ENCODE peak calls at places on chromosomes 1 and 21, in five cellular contexts. One of them, this sample, is unnamed. For H3K27me3 and H3K4me1, the result is how much of the 10 kb centered on the place peaks cover.

GRCh38 chr1:109298666-109299086 is 8.1 kb downstream of the MYBPHL start:
- DNase-seq in IMR-90: peak
- DNase-seq in K562: peak
- DNase-seq in neural progenitor cell: no peak
- DNase-seq in fibroblast of lung: peak
- DNase-seq in this sample: peak

GRCh38 chr1:204130178-204130577 is 21.7 kb downstream of the ETNK2 start:
- DNase-seq in IMR-90: no peak
- DNase-seq in K562: no peak
- DNase-seq in neural progenitor cell: no peak
- DNase-seq in fibroblast of lung: no peak
- DNase-seq in this sample: no peak

GRCh38 chr1:185291647-185292046 is 25.4 kb downstream of the IVNS1ABP start:
- DNase-seq in IMR-90: no peak
- DNase-seq in K562: no peak
- DNase-seq in neural progenitor cell: no peak
- DNase-seq in fibroblast of lung: no peak
- DNase-seq in this sample: no peak

GRCh38 chr1:67535474-67535873 is 105.3 kb upstream of the SERBP1 start:
- DNase-seq in IMR-90: peak
- DNase-seq in K562: peak
- DNase-seq in neural progenitor cell: peak
- DNase-seq in fibroblast of lung: peak
- DNase-seq in this sample: peak

GRCh38 chr1:83692524-83693336 is 306.2 kb downstream of the TTLL7 start:
- DNase-seq in IMR-90: peak
- DNase-seq in K562: no peak
- DNase-seq in neural progenitor cell: peak
- DNase-seq in fibroblast of lung: peak
- DNase-seq in this sample: peak

GRCh38 chr1:200053639-200054038 is 26.1 kb downstream of the NR5A2 start:
- DNase-seq in IMR-90: peak
- DNase-seq in K562: no peak
- DNase-seq in neural progenitor cell: no peak
- DNase-seq in fibroblast of lung: peak
- DNase-seq in this sample: no peak

GRCh38 chr1:100879422-100879821 is 15.2 kb downstream of the EXTL2 start:
- DNase-seq in IMR-90: no peak
- DNase-seq in K562: no peak
- DNase-seq in neural progenitor cell: no peak
- DNase-seq in fibroblast of lung: no peak
- DNase-seq in this sample: no peak

GRCh38 chr1:101282314-101283087 is 45.7 kb downstream of the S1PR1 start:
- DNase-seq in IMR-90: peak
- DNase-seq in K562: no peak
- DNase-seq in neural progenitor cell: peak
- DNase-seq in fibroblast of lung: peak
- DNase-seq in this sample: peak

GRCh38 chr1:236173174-236173767 is 30.9 kb downstream of the GPR137B start:
- DNase-seq in IMR-90: no peak
- DNase-seq in K562: no peak
- DNase-seq in neural progenitor cell: peak
- DNase-seq in fibroblast of lung: no peak
- DNase-seq in this sample: no peak

GRCh38 chr1:78044796-78045599 is 768 bp upstream of the GIPC2 start:
- DNase-seq in IMR-90: no peak
- DNase-seq in K562: no peak
- DNase-seq in neural progenitor cell: no peak
- DNase-seq in fibroblast of lung: no peak
- DNase-seq in this sample: no peak

GRCh38 chr1:226993676-226994356 is 53.7 kb downstream of the COQ8A start:
- DNase-seq in IMR-90: no peak
- DNase-seq in K562: no peak
- DNase-seq in neural progenitor cell: peak
- DNase-seq in fibroblast of lung: no peak
- DNase-seq in this sample: no peak

GRCh38 chr1:87805661-87806376 is 477.1 kb downstream of the LMO4 start:
- DNase-seq in IMR-90: peak
- DNase-seq in K562: no peak
- DNase-seq in neural progenitor cell: no peak
- DNase-seq in fibroblast of lung: peak
- DNase-seq in this sample: peak

GRCh38 chr1:50038235-50038809 is 14.6 kb upstream of the AGBL4 start:
- DNase-seq in IMR-90: no peak
- DNase-seq in K562: no peak
- DNase-seq in neural progenitor cell: no peak
- DNase-seq in fibroblast of lung: no peak
- DNase-seq in this sample: no peak

GRCh38 chr1:63861055-63861691 is 87.4 kb downstream of the ROR1 start:
- DNase-seq in IMR-90: no peak
- DNase-seq in K562: no peak
- DNase-seq in neural progenitor cell: no peak
- DNase-seq in fibroblast of lung: no peak
- DNase-seq in this sample: no peak

GRCh38 chr1:39322431-39322830 is 117.9 kb downstream of the MACF1 start:
- DNase-seq in IMR-90: no peak
- DNase-seq in K562: no peak
- DNase-seq in neural progenitor cell: no peak
- DNase-seq in fibroblast of lung: no peak
- DNase-seq in this sample: no peak

GRCh38 chr1:161531986-161532875 is 7.9 kb downstream of the HSPA6 start:
- DNase-seq in IMR-90: peak
- DNase-seq in K562: peak
- DNase-seq in neural progenitor cell: peak
- DNase-seq in fibroblast of lung: no peak
- DNase-seq in this sample: peak

GRCh38 chr21:46180778-46181391 is 3.4 kb downstream of the SPATC1L start:
- DNase-seq in IMR-90: no peak
- DNase-seq in K562: no peak
- DNase-seq in neural progenitor cell: no peak
- DNase-seq in fibroblast of lung: no peak
- DNase-seq in this sample: no peak

GRCh38 chr1:56074357-56074717 is 505.0 kb downstream of the PLPP3 start:
- DNase-seq in IMR-90: no peak
- DNase-seq in K562: no peak
- DNase-seq in neural progenitor cell: no peak
- DNase-seq in fibroblast of lung: no peak
- DNase-seq in this sample: no peak

GRCh38 chr1:206896261-206896660 is 982 bp upstream of the IL24 start:
- DNase-seq in IMR-90: no peak
- DNase-seq in K562: no peak
- DNase-seq in neural progenitor cell: no peak
- DNase-seq in fibroblast of lung: no peak
- DNase-seq in this sample: no peak

GRCh38 chr1:20184997-20185833 is 681 bp upstream of the UBXN10 start:
- DNase-seq in IMR-90: no peak
- DNase-seq in K562: peak
- DNase-seq in neural progenitor cell: no peak
- DNase-seq in fibroblast of lung: no peak
- DNase-seq in this sample: no peak

GRCh38 chr1:219324629-219325367 is 151.1 kb downstream of the LYPLAL1 start:
- DNase-seq in IMR-90: peak
- DNase-seq in K562: no peak
- DNase-seq in neural progenitor cell: no peak
- DNase-seq in fibroblast of lung: peak
- DNase-seq in this sample: peak

GRCh38 chr1:10117865-10118264 is 85.1 kb downstream of the UBE4B start:
- DNase-seq in IMR-90: peak
- DNase-seq in K562: no peak
- DNase-seq in neural progenitor cell: no peak
- DNase-seq in fibroblast of lung: peak
- DNase-seq in this sample: no peak

GRCh38 chr1:173473599-173474011 is 3.5 kb upstream of the PRDX6 start:
- DNase-seq in IMR-90: peak
- DNase-seq in K562: no peak
- DNase-seq in neural progenitor cell: no peak
- DNase-seq in fibroblast of lung: peak
- DNase-seq in this sample: peak
- H3K9ac ChIP-seq in IMR-90: peak
- H3K9ac ChIP-seq in K562: no peak
- H3K9ac ChIP-seq in neural progenitor cell: no peak
- H3K9ac ChIP-seq in fibroblast of lung: no peak
- H3K9ac ChIP-seq in this sample: peak

DNA sequence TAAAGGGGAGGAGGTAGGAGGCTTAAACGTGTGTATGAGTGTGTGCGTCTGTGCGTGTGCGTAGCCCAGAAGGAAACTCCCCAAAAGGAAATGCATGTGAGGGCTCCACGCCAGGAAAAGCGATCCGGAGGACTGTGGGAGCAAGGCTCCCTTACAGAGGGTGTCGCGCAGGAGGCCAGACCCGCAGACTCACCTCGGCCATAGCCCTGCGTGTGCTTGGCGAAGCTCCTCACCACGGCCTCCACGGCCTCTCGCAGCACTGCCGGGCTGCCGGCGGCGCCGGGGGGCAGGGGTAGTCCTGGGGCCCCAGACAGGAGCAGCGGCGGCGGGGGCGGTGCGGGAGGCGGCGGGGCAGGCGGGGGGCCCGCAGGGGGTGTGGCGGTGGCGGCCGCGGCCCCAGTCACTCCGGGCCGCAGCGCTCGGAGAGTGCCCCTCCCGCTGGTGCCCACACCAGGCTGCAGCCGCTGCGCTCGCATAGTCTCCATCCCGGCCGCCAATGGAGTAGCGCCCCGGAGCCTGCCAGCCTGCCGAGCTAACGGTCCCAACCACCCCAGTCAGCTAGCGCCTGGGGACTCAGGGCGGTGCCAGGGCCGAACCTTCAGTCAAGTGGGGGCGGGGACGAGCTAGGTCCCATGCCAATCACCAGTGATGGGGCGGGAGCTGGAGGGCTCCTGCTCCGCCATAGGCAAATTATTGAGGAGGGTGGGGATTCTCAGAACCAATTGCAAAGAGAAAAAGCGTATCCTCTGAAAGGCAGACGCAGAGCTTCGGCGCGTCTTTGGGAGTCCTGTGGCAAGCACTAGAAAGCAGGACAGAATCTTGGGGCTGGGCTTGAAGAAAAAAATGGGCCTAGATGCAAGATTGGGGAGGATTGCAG is at the start of gene LIX1L:
- DNase-seq in IMR-90: peak
- DNase-seq in K562: peak
- DNase-seq in neural progenitor cell: peak
- DNase-seq in fibroblast of lung: peak
- DNase-seq in this sample: peak
- H3K27me3 ChIP-seq in IMR-90: under half
- H3K27me3 ChIP-seq in K562: under half
- H3K27me3 ChIP-seq in neural progenitor cell: half or more
- H3K27me3 ChIP-seq in fibroblast of lung: under half
- H3K27me3 ChIP-seq in this sample: under half

GRCh38 chr1:106515375-106515774 is 541.1 kb upstream of the PRMT6 start:
- DNase-seq in IMR-90: no peak
- DNase-seq in K562: no peak
- DNase-seq in neural progenitor cell: no peak
- DNase-seq in fibroblast of lung: no peak
- DNase-seq in this sample: no peak
- H3K4me1 ChIP-seq in IMR-90: under half
- H3K4me1 ChIP-seq in K562: under half
- H3K4me1 ChIP-seq in neural progenitor cell: under half
- H3K4me1 ChIP-seq in fibroblast of lung: under half
- H3K4me1 ChIP-seq in this sample: under half

DNA sequence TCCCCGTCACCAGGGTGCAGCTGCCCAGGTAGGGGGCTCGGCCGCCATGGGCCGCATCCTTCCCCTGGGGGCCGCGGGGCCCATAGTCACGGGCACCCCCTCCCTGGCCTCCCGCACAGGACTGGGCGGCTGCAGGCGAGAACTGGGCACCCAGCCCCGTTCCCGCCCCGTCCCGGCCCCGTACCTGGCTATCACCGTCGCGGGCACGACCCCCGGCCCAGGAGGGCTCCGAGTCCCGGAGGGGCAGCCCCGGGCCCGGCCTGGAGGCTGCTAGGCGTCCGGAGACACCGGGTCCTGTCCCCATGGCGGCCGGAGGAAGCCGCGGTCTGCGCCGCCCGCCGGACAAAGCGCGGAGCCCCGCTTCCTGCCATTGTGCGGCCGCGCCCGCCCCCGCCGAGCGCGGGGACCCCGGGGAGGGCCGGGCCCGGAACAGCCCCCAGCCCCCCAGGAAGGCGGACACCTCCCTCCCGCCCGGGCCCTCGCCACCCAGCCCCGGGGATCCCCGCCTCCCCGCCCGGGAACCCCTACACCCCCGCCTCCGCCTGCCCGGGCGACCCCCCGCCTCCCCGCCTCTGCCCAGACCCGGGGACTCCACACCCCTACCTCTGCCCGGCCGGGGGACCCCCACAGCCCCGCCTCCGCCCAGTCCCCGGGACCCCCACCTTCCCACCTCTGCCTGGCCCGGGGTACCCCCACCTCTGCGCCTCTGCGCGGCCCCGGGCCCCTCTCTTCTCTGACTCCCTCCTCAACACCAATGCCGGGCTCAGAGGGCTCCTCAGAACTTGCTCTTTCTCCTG is 6.1 kb downstream of the PLEKHG5 start:
- DNase-seq in IMR-90: no peak
- DNase-seq in K562: peak
- DNase-seq in neural progenitor cell: peak
- DNase-seq in fibroblast of lung: no peak
- DNase-seq in this sample: peak
- H3K9ac ChIP-seq in IMR-90: peak
- H3K9ac ChIP-seq in K562: no peak
- H3K9ac ChIP-seq in neural progenitor cell: peak
- H3K9ac ChIP-seq in fibroblast of lung: no peak
- H3K9ac ChIP-seq in this sample: no peak

GRCh38 chr21:37603129-37603528 is 236.6 kb downstream of the DYRK1A start:
- DNase-seq in IMR-90: no peak
- DNase-seq in K562: no peak
- DNase-seq in neural progenitor cell: no peak
- DNase-seq in fibroblast of lung: no peak
- DNase-seq in this sample: no peak

GRCh38 chr21:37606549-37606948 is 240.0 kb downstream of the DYRK1A start:
- DNase-seq in IMR-90: no peak
- DNase-seq in K562: no peak
- DNase-seq in neural progenitor cell: no peak
- DNase-seq in fibroblast of lung: no peak
- DNase-seq in this sample: no peak

GRCh38 chr21:37601915-37602314 is 235.3 kb downstream of the DYRK1A start:
- DNase-seq in IMR-90: no peak
- DNase-seq in K562: no peak
- DNase-seq in neural progenitor cell: no peak
- DNase-seq in fibroblast of lung: no peak
- DNase-seq in this sample: no peak

GRCh38 chr21:37607081-37607480 is 240.5 kb downstream of the DYRK1A start:
- DNase-seq in IMR-90: no peak
- DNase-seq in K562: no peak
- DNase-seq in neural progenitor cell: no peak
- DNase-seq in fibroblast of lung: no peak
- DNase-seq in this sample: no peak

DNA sequence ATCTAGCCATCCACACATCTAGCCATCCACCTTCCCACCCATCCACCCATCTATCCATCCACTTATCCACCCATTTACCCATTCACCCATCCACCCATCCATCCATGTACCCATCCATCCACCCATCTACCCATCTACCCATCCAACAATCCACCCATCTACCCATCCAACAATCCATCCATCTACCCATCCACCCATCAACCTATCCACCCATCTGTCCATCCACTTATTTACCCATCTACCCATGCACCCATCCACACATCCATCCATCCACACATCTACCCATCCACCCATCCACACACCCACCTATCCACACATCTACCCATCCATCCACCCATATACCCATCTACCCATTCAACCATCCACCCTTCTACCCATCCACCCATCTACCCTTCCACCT is 238.4 kb downstream of the DYRK1A start:
- DNase-seq in IMR-90: no peak
- DNase-seq in K562: no peak
- DNase-seq in neural progenitor cell: no peak
- DNase-seq in fibroblast of lung: no peak
- DNase-seq in this sample: no peak
- H3K27me3 ChIP-seq in IMR-90: under half
- H3K27me3 ChIP-seq in K562: under half
- H3K27me3 ChIP-seq in neural progenitor cell: under half
- H3K27me3 ChIP-seq in fibroblast of lung: under half
- H3K27me3 ChIP-seq in this sample: under half

GRCh38 chr1:42939216-42939615 is 19.5 kb downstream of the SLC2A1 start:
- DNase-seq in IMR-90: no peak
- DNase-seq in K562: no peak
- DNase-seq in neural progenitor cell: no peak
- DNase-seq in fibroblast of lung: no peak
- DNase-seq in this sample: no peak
- H3K4me1 ChIP-seq in IMR-90: half or more
- H3K4me1 ChIP-seq in K562: half or more
- H3K4me1 ChIP-seq in neural progenitor cell: under half
- H3K4me1 ChIP-seq in fibroblast of lung: under half
- H3K4me1 ChIP-seq in this sample: half or more